ENCODE peak calls at places on chromosomes 2 and 18, in four cellular contexts. L is CD4-positive, alpha-beta memory T cell; G is Panc1; R is GM06990. D is an unnamed sample.

GRCh38 chr2:189505412-189505953 is 64.2 kb downstream of the WDR75 start:
- DNase-seq in L (no peak), G (no peak), R (no peak), D (no peak)

GRCh38 chr2:218074031-218074430 is 5.0 kb downstream of the RUFY4 start:
- DNase-seq in L (no peak), G (no peak), R (no peak), D (no peak)

GRCh38 chr2:234649951-234650350 is 153.1 kb upstream of the ARL4C start:
- DNase-seq in L (no peak), G (no peak), R (no peak), D (no peak)

GRCh38 chr2:110114007-110114591 is 1.5 kb downstream of the MALL start:
- DNase-seq in L (no peak), G (no peak), R (no peak), D (no peak)

GRCh38 chr2:151040036-151040435 is 221.6 kb downstream of the RBM43 start:
- DNase-seq in L (no peak), G (no peak), R (no peak), D (no peak)

GRCh38 chr18:66616523-66616983 is 12.7 kb upstream of the CDH19 start:
- DNase-seq in L (no peak), G (no peak), R (no peak), D (no peak)

GRCh38 chr2:69089244-69089643 is 76.3 kb downstream of the ANTXR1 start:
- DNase-seq in L (no peak), G (no peak), R (no peak), D (no peak)

GRCh38 chr18:10798727-10799435 is 273.1 kb downstream of the NAPG start:
- DNase-seq in L (no peak), G (no peak), R (no peak), D (no peak)

GRCh38 chr2:85213893-85214512 is 80.8 kb downstream of the TCF7L1 start:
- DNase-seq in L (no peak), G (no peak), R (no peak), D (no peak)

GRCh38 chr2:121266543-121267106 is 18.4 kb downstream of the TFCP2L1 start:
- DNase-seq in L (no peak), G (no peak), R (no peak), D (no peak)

GRCh38 chr18:55634545-55634944 is 46.6 kb upstream of the TCF4 start:
- DNase-seq in L (no peak), G (no peak), R (no peak), D (no peak)

GRCh38 chr2:222866358-222866960 is 5.6 kb downstream of the ACSL3 start:
- DNase-seq in L (no peak), G (no peak), R (peak; percentile 16), D (no peak)